ENCODE peak calls at places on chromosome 19, in six cellular contexts. One of them, this sample, is unnamed.

GRCh38 chr19:18287836-18288772 is 6.7 kb upstream of the JUND start:
- DNase-seq in NCI-H748 treated with DMSO at 0.1 percent for 48 hours: no peak
- DNase-seq in CD8-positive, alpha-beta T cell: no peak
- DNase-seq in spleen: no peak
- DNase-seq in EL: no peak
- DNase-seq in Peyer's patch: no peak
- DNase-seq in this sample: no peak

GRCh38 chr19:2356036-2356646 is 3.9 kb upstream of the TMPRSS9 start:
- DNase-seq in NCI-H748 treated with DMSO at 0.1 percent for 48 hours: no peak
- DNase-seq in EL: no peak
- DNase-seq in spleen: no peak
- DNase-seq in Peyer's patch: no peak
- DNase-seq in CD8-positive, alpha-beta T cell: no peak
- DNase-seq in this sample: no peak

GRCh38 chr19:12085074-12085818 is 20.7 kb downstream of the ZNF844 start:
- DNase-seq in CD8-positive, alpha-beta T cell: no peak
- DNase-seq in Peyer's patch: no peak
- DNase-seq in EL: no peak
- DNase-seq in spleen: no peak
- DNase-seq in NCI-H748 treated with DMSO at 0.1 percent for 48 hours: no peak
- DNase-seq in this sample: no peak

GRCh38 chr19:44856438-44857083 is 10.5 kb downstream of the NECTIN2 start:
- DNase-seq in spleen: no peak
- DNase-seq in CD8-positive, alpha-beta T cell: no peak
- DNase-seq in EL: no peak
- DNase-seq in Peyer's patch: no peak
- DNase-seq in NCI-H748 treated with DMSO at 0.1 percent for 48 hours: no peak
- DNase-seq in this sample: no peak

GRCh38 chr19:16203256-16204004 is 5.7 kb downstream of the AP1M1 start:
- DNase-seq in Peyer's patch: no peak
- DNase-seq in CD8-positive, alpha-beta T cell: no peak
- DNase-seq in spleen: peak
- DNase-seq in NCI-H748 treated with DMSO at 0.1 percent for 48 hours: no peak
- DNase-seq in EL: no peak
- DNase-seq in this sample: no peak

GRCh38 chr19:28400953-28401671 is 811.8 kb downstream of the UQCRFS1 start:
- DNase-seq in EL: no peak
- DNase-seq in CD8-positive, alpha-beta T cell: no peak
- DNase-seq in NCI-H748 treated with DMSO at 0.1 percent for 48 hours: no peak
- DNase-seq in Peyer's patch: no peak
- DNase-seq in spleen: no peak
- DNase-seq in this sample: no peak

GRCh38 chr19:51179297-51179696 is 37.2 kb downstream of the SIGLEC7 start:
- DNase-seq in spleen: no peak
- DNase-seq in CD8-positive, alpha-beta T cell: no peak
- DNase-seq in EL: no peak
- DNase-seq in NCI-H748 treated with DMSO at 0.1 percent for 48 hours: no peak
- DNase-seq in Peyer's patch: no peak
- DNase-seq in this sample: no peak

GRCh38 chr19:11578342-11579142 is 1.1 kb upstream of the ACP5 start:
- DNase-seq in Peyer's patch: peak
- DNase-seq in NCI-H748 treated with DMSO at 0.1 percent for 48 hours: no peak
- DNase-seq in spleen: peak
- DNase-seq in EL: no peak
- DNase-seq in CD8-positive, alpha-beta T cell: no peak
- DNase-seq in this sample: no peak

GRCh38 chr19:11814707-11815050 is 606 bp downstream of the ZNF440 start:
- DNase-seq in Peyer's patch: no peak
- DNase-seq in EL: peak
- DNase-seq in CD8-positive, alpha-beta T cell: no peak
- DNase-seq in NCI-H748 treated with DMSO at 0.1 percent for 48 hours: no peak
- DNase-seq in spleen: no peak
- DNase-seq in this sample: no peak

GRCh38 chr19:3095375-3096191 is 1.4 kb downstream of the GNA11 start:
- DNase-seq in EL: peak
- DNase-seq in Peyer's patch: peak
- DNase-seq in spleen: peak
- DNase-seq in NCI-H748 treated with DMSO at 0.1 percent for 48 hours: no peak
- DNase-seq in CD8-positive, alpha-beta T cell: peak
- DNase-seq in this sample: no peak

GRCh38 chr19:961866-962620 is 22.1 kb upstream of the WDR18 start:
- DNase-seq in spleen: no peak
- DNase-seq in NCI-H748 treated with DMSO at 0.1 percent for 48 hours: no peak
- DNase-seq in Peyer's patch: no peak
- DNase-seq in CD8-positive, alpha-beta T cell: no peak
- DNase-seq in EL: no peak
- DNase-seq in this sample: no peak

GRCh38 chr19:35936738-35937268 is 629 bp downstream of the LRFN3 start:
- DNase-seq in EL: no peak
- DNase-seq in Peyer's patch: no peak
- DNase-seq in spleen: no peak
- DNase-seq in NCI-H748 treated with DMSO at 0.1 percent for 48 hours: no peak
- DNase-seq in CD8-positive, alpha-beta T cell: no peak
- DNase-seq in this sample: no peak

GRCh38 chr19:1591421-1592022 is 1.1 kb downstream of the MBD3 start:
- DNase-seq in EL: peak
- DNase-seq in NCI-H748 treated with DMSO at 0.1 percent for 48 hours: no peak
- DNase-seq in spleen: no peak
- DNase-seq in Peyer's patch: no peak
- DNase-seq in CD8-positive, alpha-beta T cell: no peak
- DNase-seq in this sample: no peak

GRCh38 chr19:13887529-13887928 is 10.6 kb downstream of the NANOS3 start:
- DNase-seq in CD8-positive, alpha-beta T cell: no peak
- DNase-seq in Peyer's patch: no peak
- DNase-seq in spleen: no peak
- DNase-seq in NCI-H748 treated with DMSO at 0.1 percent for 48 hours: no peak
- DNase-seq in EL: peak
- DNase-seq in this sample: no peak

GRCh38 chr19:3538965-3539742 is at the start of gene TEKTIP1:
- DNase-seq in EL: no peak
- DNase-seq in CD8-positive, alpha-beta T cell: no peak
- DNase-seq in NCI-H748 treated with DMSO at 0.1 percent for 48 hours: no peak
- DNase-seq in Peyer's patch: no peak
- DNase-seq in spleen: no peak
- DNase-seq in this sample: no peak

This sample was measured in NCI-H774.